ENCODE peak calls at places on chromosomes 1 and 21, in eight cellular contexts. B is ascending aorta, S is WERI-Rb-1, N is AG10803, T is upper lobe of left lung, V is foreskin fibroblast, Q is sigmoid colon, A is HFF-Myc. W is an unnamed sample.
A peak's percentile ranks its signal among the peaks of the same experiment; 100 is the strongest.

GRCh38 chr1:159076753-159077656 is at the start of gene AIM2:
- DNase-seq in V (peak; percentile 45), N (peak; percentile 52), S (no peak), A (peak; percentile 47), T (no peak), B (peak; percentile 74), Q (no peak), W (no peak)

GRCh38 chr1:39262802-39263201 is 58.3 kb downstream of the MACF1 start:
- DNase-seq in S (no peak), Q (no peak), T (no peak), V (no peak), A (no peak), N (peak; percentile 6), B (no peak), W (no peak)

GRCh38 chr1:226652613-226653012 is 86.5 kb downstream of the ITPKB start:
- DNase-seq in Q (no peak), N (no peak), B (no peak), A (no peak), V (no peak), S (no peak), T (no peak), W (no peak)

GRCh38 chr1:45326627-45327591 is at the start of gene HPDL:
- DNase-seq in T (peak; percentile 88), A (peak; percentile 56), V (peak; percentile 40), N (peak; percentile 32), B (peak; percentile 73), S (no peak), Q (peak; percentile 84), W (peak; percentile 64)

GRCh38 chr1:6424619-6425593 is at the start of gene ESPN:
- DNase-seq in V (no peak), S (no peak), Q (no peak), A (no peak), T (peak; percentile 86), B (no peak), N (no peak), W (no peak)

GRCh38 chr1:205273551-205273982 is 45.8 kb downstream of the TMCC2 start:
- DNase-seq in T (no peak), N (peak; percentile 69), V (peak; percentile 63), A (no peak), B (peak; percentile 90), Q (peak; percentile 90), S (peak; percentile 96), W (peak; percentile 81)

GRCh38 chr1:159854693-159855192 is 7.7 kb downstream of the VSIG8 start:
- DNase-seq in A (no peak), V (peak; percentile 89), B (peak; percentile 92), N (peak; percentile 89), Q (peak; percentile 93), T (peak; percentile 97), S (peak; percentile 42), W (peak; percentile 86)

GRCh38 chr1:44811714-44812151 is 3.4 kb downstream of the BTBD19 start:
- DNase-seq in T (no peak), V (peak; percentile 93), B (peak; percentile 78), N (peak; percentile 80), S (no peak), A (peak; percentile 74), Q (peak; percentile 65), W (peak; percentile 63)

GRCh38 chr1:19260211-19261138 is 8.9 kb downstream of the MRTO4 start:
- DNase-seq in V (peak; percentile 95), B (no peak), Q (no peak), S (peak; percentile 56), T (no peak), A (peak; percentile 38), N (peak; percentile 92), W (peak; percentile 85)

GRCh38 chr21:31282095-31282709 is 61.9 kb downstream of the TIAM1 start:
- DNase-seq in Q (no peak), T (no peak), S (no peak), N (peak; percentile 95), V (peak; percentile 91), A (peak; percentile 15), B (no peak), W (peak; percentile 96)

GRCh38 chr1:182404764-182405163 is 4.3 kb upstream of the TEDDM1 start:
- DNase-seq in S (no peak), A (no peak), N (no peak), Q (no peak), V (no peak), B (no peak), T (no peak), W (no peak)

GRCh38 chr1:159172599-159173291 is 1.3 kb downstream of the CADM3 start:
- DNase-seq in Q (peak; percentile 72), B (no peak), S (no peak), N (no peak), V (no peak), T (peak; percentile 16), A (no peak), W (no peak)

GRCh38 chr1:32898056-32898455 is 3.1 kb downstream of the TMEM54 start:
- DNase-seq in V (no peak), B (no peak), S (no peak), A (no peak), T (no peak), N (no peak), Q (peak; percentile 45), W (no peak)

GRCh38 chr1:239999170-239999569 is 92.5 kb upstream of the FMN2 start:
- DNase-seq in S (no peak), N (no peak), Q (no peak), B (no peak), V (no peak), T (no peak), A (no peak), W (no peak)

GRCh38 chr1:239997515-239998311 is 94.0 kb upstream of the FMN2 start:
- DNase-seq in T (peak; percentile 86), Q (no peak), V (no peak), B (no peak), N (no peak), A (no peak), S (peak; percentile 86), W (no peak)

GRCh38 chr1:239998312-239998649 is 93.4 kb upstream of the FMN2 start:
- DNase-seq in A (no peak), T (no peak), B (no peak), N (no peak), S (no peak), Q (no peak), V (no peak), W (no peak)

GRCh38 chr1:239995281-239995680 is 96.4 kb upstream of the FMN2 start:
- DNase-seq in S (peak; percentile 93), N (no peak), V (no peak), A (no peak), Q (no peak), T (no peak), B (no peak), W (no peak)

DNA sequence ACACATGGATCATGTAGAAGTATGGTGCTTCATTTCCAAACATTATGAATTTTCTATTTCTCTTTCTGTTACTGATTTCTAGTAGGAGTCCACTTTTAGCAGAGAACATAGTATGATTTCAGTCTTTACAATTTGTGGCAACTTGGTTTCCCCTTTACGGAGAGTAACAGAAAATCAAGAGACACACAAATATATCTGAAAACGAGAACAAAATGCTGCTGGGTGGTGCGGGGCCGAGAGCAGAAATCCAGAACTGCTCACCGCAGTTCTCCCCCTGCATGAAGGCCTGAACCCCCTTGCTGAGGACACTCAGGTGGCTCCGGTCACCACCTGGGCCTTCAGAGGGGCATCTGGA is 94.5 kb upstream of the FMN2 start:
- DNase-seq in T (no peak), B (no peak), N (no peak), S (no peak), V (no peak), A (no peak), Q (no peak), W (no peak)
- TF ChIP-seq CTCF in T (no peak), B (no peak), N (no peak), S (no peak), V (no peak), A (no peak), Q (no peak), W (no peak)

DNA sequence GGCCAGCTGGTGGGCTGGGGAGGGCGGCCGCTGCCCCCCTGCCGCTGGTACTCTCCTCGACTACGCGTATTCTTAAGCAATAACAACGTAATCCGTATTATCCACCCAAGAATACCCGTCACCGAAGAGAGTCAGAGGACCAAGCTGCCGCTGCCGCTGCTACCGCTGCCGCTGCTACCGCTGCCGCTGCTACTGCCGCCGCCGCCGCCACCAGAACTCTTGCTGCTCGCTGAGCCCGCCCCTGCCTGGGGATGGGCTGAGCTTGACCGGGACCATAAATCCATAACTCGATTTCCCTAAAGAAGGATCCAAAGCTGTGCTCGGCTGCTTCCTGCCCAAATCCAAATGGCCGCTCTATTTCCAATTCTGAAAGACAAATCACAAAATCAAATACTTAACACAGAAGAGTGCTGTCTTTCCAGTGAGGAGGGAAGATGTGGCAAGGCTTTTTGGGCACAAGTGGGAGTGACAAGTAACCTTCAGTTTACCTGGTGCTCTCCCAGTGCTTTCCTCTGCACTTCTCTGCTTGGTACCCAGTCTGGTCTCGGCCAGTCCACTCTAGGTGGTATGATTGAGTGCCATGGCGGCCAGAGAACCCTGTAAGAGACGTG is 125.3 kb upstream of the DPYD start:
- DNase-seq in A (no peak), S (peak; percentile 46), B (no peak), Q (no peak), N (peak; percentile 65), V (peak; percentile 53), T (peak; percentile 72), W (peak; percentile 69)
- H3K4me3 ChIP-seq in A (peak overlapping the region; percentile 50), S (peak overlapping the region; percentile 58), B (peak overlapping the region; percentile 57), Q (no peak overlapping the region), N (peak overlapping the region; percentile 83), V (peak overlapping the region; percentile 66), T (no peak overlapping the region), W (peak overlapping the region; percentile 90)

DNA sequence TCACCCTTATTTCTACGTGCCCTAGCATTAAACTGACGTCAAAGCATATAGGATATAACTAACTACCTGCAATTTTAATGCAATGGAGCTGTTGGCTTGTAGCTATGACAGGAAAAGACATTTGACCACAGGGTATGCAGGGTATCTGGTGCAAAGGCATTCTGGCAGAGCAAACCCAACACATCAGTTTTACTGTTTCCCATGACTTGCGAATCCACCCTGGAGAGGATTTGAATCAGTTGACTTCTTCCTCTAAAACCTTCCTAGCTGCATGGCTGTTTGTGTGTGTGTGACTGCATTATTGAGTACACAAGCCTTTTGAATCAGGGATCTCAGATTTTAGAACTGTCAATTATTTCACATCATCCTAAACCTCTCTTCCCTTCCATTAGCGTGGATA is 41.7 kb upstream of the SYT14 start:
- DNase-seq in B (no peak), N (peak; percentile 36), Q (no peak), T (no peak), S (no peak), V (no peak), A (no peak), W (no peak)
- TF ChIP-seq CTCF in B (no peak), N (no peak), Q (no peak), T (no peak), S (no peak), V (no peak), A (no peak), W (no peak)

GRCh38 chr1:215637041-215637573 is 70.0 kb downstream of the KCTD3 start:
- DNase-seq in A (peak; percentile 5), V (no peak), N (peak; percentile 74), S (no peak), B (peak; percentile 73), Q (peak; percentile 87), T (no peak), W (peak; percentile 79)
- H3K4me3 ChIP-seq in A (no peak overlapping the region), V (no peak overlapping the region), N (peak overlapping the region; percentile 46), S (no peak overlapping the region), B (peak overlapping the region; percentile 55), Q (no peak overlapping the region), T (no peak overlapping the region), W (no peak overlapping the region)